ENCODE peak calls at places on chromosomes 4 and X, in nine cellular contexts. One of them, this sample, is unnamed.

GRCh38 chrX:107935200-107935599 is 47.0 kb downstream of the TEX13B start:
- DNase-seq in osteocyte: no peak
- DNase-seq in brain microvascular endothelial cell: peak
- DNase-seq in natural killer cell: no peak
- DNase-seq in HFFc6: no peak
- DNase-seq in GM10248: no peak
- DNase-seq in GM13976: no peak
- DNase-seq in colonic mucosa: no peak
- DNase-seq in Calu3: peak
- DNase-seq in this sample: no peak

GRCh38 chrX:137425273-137425902 is 140.5 kb upstream of the ZIC3 start:
- DNase-seq in osteocyte: no peak
- DNase-seq in brain microvascular endothelial cell: no peak
- DNase-seq in natural killer cell: no peak
- DNase-seq in HFFc6: no peak
- DNase-seq in GM10248: no peak
- DNase-seq in GM13976: no peak
- DNase-seq in colonic mucosa: no peak
- DNase-seq in Calu3: no peak
- DNase-seq in this sample: no peak

GRCh38 chr4:61517144-61517543 is 317.0 kb downstream of the ADGRL3 start:
- DNase-seq in osteocyte: no peak
- DNase-seq in brain microvascular endothelial cell: no peak
- DNase-seq in natural killer cell: no peak
- DNase-seq in HFFc6: no peak
- DNase-seq in GM10248: no peak
- DNase-seq in GM13976: no peak
- DNase-seq in colonic mucosa: peak
- DNase-seq in Calu3: no peak
- DNase-seq in this sample: no peak

GRCh38 chr4:180940680-180941079 is 1302.5 kb upstream of the TENM3 start:
- DNase-seq in osteocyte: no peak
- DNase-seq in brain microvascular endothelial cell: no peak
- DNase-seq in natural killer cell: no peak
- DNase-seq in HFFc6: no peak
- DNase-seq in GM10248: no peak
- DNase-seq in GM13976: no peak
- DNase-seq in colonic mucosa: no peak
- DNase-seq in Calu3: no peak
- DNase-seq in this sample: no peak

GRCh38 chrX:41822917-41823316 is 98.9 kb downstream of the GPR82 start:
- DNase-seq in osteocyte: no peak
- DNase-seq in brain microvascular endothelial cell: no peak
- DNase-seq in natural killer cell: no peak
- DNase-seq in HFFc6: no peak
- DNase-seq in GM10248: no peak
- DNase-seq in GM13976: no peak
- DNase-seq in colonic mucosa: no peak
- DNase-seq in Calu3: peak
- DNase-seq in this sample: no peak

GRCh38 chr4:144903953-144904711 is 193.9 kb downstream of the ANAPC10 start:
- DNase-seq in osteocyte: no peak
- DNase-seq in brain microvascular endothelial cell: peak
- DNase-seq in natural killer cell: no peak
- DNase-seq in HFFc6: no peak
- DNase-seq in GM10248: no peak
- DNase-seq in GM13976: no peak
- DNase-seq in colonic mucosa: no peak
- DNase-seq in Calu3: no peak
- DNase-seq in this sample: no peak

GRCh38 chrX:19709812-19710518 is 177.4 kb downstream of the SH3KBP1 start:
- DNase-seq in osteocyte: no peak
- DNase-seq in brain microvascular endothelial cell: peak
- DNase-seq in natural killer cell: no peak
- DNase-seq in HFFc6: peak
- DNase-seq in GM10248: no peak
- DNase-seq in GM13976: no peak
- DNase-seq in colonic mucosa: no peak
- DNase-seq in Calu3: no peak
- DNase-seq in this sample: no peak

GRCh38 chrX:151563449-151563848 is at the start of gene PASD1:
- DNase-seq in osteocyte: no peak
- DNase-seq in brain microvascular endothelial cell: no peak
- DNase-seq in natural killer cell: no peak
- DNase-seq in HFFc6: no peak
- DNase-seq in GM10248: no peak
- DNase-seq in GM13976: no peak
- DNase-seq in colonic mucosa: no peak
- DNase-seq in Calu3: no peak
- DNase-seq in this sample: no peak

GRCh38 chrX:70332600-70332999 is 42.7 kb downstream of the KIF4A start:
- DNase-seq in osteocyte: no peak
- DNase-seq in brain microvascular endothelial cell: no peak
- DNase-seq in natural killer cell: no peak
- DNase-seq in HFFc6: peak
- DNase-seq in GM10248: no peak
- DNase-seq in GM13976: no peak
- DNase-seq in colonic mucosa: no peak
- DNase-seq in Calu3: no peak
- DNase-seq in this sample: no peak

DNA sequence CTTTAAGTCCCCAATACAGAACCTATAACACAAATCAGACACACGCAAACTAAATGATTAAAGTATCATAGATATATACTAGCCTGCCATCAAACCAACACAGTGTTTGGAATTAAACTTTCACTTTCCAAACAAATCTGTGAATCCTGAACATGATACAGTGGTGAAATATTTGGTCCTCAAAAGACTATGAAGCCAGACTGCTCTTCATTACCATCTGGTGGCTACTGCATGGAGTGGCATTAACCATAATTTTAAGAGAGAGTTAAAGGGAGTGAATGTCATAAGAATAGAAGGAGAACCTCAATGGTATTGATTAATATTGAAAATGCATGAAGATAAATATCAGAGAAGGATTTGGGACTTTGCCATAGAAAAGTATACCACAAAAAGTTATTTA is 9.2 kb upstream of the GABRA4 start:
- DNase-seq in osteocyte: no peak
- DNase-seq in brain microvascular endothelial cell: peak
- DNase-seq in natural killer cell: no peak
- DNase-seq in HFFc6: peak
- DNase-seq in GM10248: no peak
- DNase-seq in GM13976: no peak
- DNase-seq in colonic mucosa: no peak
- DNase-seq in Calu3: no peak
- DNase-seq in this sample: no peak
- TF ChIP-seq CTCF in osteocyte: peak
- TF ChIP-seq CTCF in brain microvascular endothelial cell: peak
- TF ChIP-seq CTCF in natural killer cell: no peak
- TF ChIP-seq CTCF in HFFc6: peak
- TF ChIP-seq CTCF in GM10248: peak
- TF ChIP-seq CTCF in GM13976: peak
- TF ChIP-seq CTCF in colonic mucosa: no peak
- TF ChIP-seq CTCF in Calu3: no peak
- TF ChIP-seq CTCF in this sample: peak

GRCh38 chr4:78776031-78776728 is at the start of gene BMP2K:
- DNase-seq in osteocyte: peak
- DNase-seq in brain microvascular endothelial cell: peak
- DNase-seq in natural killer cell: no peak
- DNase-seq in HFFc6: peak
- DNase-seq in GM10248: peak
- DNase-seq in GM13976: peak
- DNase-seq in colonic mucosa: peak
- DNase-seq in Calu3: peak
- DNase-seq in this sample: peak
- TF ChIP-seq CTCF in osteocyte: no peak
- TF ChIP-seq CTCF in brain microvascular endothelial cell: no peak
- TF ChIP-seq CTCF in natural killer cell: no peak
- TF ChIP-seq CTCF in HFFc6: no peak
- TF ChIP-seq CTCF in GM10248: no peak
- TF ChIP-seq CTCF in GM13976: no peak
- TF ChIP-seq CTCF in colonic mucosa: no peak
- TF ChIP-seq CTCF in Calu3: no peak
- TF ChIP-seq CTCF in this sample: peak

DNA sequence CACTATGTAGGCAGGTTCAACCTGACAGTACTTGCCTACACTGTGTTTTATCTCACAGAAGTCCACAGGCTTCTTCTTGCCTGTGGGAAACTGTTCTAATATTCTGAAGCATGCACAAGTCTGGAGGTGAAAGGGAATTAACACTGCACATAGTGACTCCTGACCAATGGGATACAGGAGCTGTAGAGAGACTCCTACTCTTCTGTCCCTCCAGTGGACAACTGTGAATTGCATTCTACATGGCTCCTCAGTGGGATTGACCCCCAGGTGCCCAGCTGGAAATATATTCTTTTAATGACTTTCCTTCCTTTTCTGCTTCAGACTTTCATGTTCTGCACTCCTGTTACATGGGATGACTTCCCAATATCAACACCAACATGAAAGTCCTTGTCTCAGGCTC is 8.2 kb upstream of the YIPF6 start:
- DNase-seq in osteocyte: no peak
- DNase-seq in brain microvascular endothelial cell: peak
- DNase-seq in natural killer cell: no peak
- DNase-seq in HFFc6: peak
- DNase-seq in GM10248: no peak
- DNase-seq in GM13976: no peak
- DNase-seq in colonic mucosa: no peak
- DNase-seq in Calu3: peak
- DNase-seq in this sample: no peak
- TF ChIP-seq CTCF in osteocyte: peak
- TF ChIP-seq CTCF in brain microvascular endothelial cell: peak
- TF ChIP-seq CTCF in natural killer cell: no peak
- TF ChIP-seq CTCF in HFFc6: peak
- TF ChIP-seq CTCF in GM10248: no peak
- TF ChIP-seq CTCF in GM13976: no peak
- TF ChIP-seq CTCF in colonic mucosa: no peak
- TF ChIP-seq CTCF in Calu3: peak
- TF ChIP-seq CTCF in this sample: no peak

DNA sequence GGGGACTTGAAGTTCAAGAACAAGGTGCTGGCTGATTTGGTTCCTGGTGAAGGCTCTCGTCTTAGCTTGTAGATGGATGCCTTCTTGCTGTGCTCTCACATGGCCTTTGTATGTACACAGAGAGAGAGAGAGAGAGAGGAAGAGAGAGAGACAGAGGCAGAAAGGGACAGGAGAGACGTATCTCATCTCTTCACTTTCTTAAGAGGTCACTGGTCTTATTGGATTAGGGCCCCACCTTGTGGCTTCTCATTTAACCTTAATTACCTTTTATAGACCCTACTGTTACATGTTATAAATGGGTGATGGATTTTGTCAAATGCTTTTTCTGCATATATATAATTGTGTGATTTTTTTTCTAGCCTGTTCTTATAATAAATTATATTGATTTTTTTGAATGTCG is 1444.2 kb downstream of the ADGRL3 start:
- DNase-seq in osteocyte: no peak
- DNase-seq in brain microvascular endothelial cell: peak
- DNase-seq in natural killer cell: no peak
- DNase-seq in HFFc6: no peak
- DNase-seq in GM10248: no peak
- DNase-seq in GM13976: no peak
- DNase-seq in colonic mucosa: no peak
- DNase-seq in Calu3: no peak
- DNase-seq in this sample: no peak
- TF ChIP-seq CTCF in osteocyte: peak
- TF ChIP-seq CTCF in brain microvascular endothelial cell: peak
- TF ChIP-seq CTCF in natural killer cell: no peak
- TF ChIP-seq CTCF in HFFc6: no peak
- TF ChIP-seq CTCF in GM10248: no peak
- TF ChIP-seq CTCF in GM13976: no peak
- TF ChIP-seq CTCF in colonic mucosa: no peak
- TF ChIP-seq CTCF in Calu3: no peak
- TF ChIP-seq CTCF in this sample: peak

GRCh38 chrX:81957318-81957717 is 755.4 kb downstream of the SH3BGRL start:
- DNase-seq in osteocyte: no peak
- DNase-seq in brain microvascular endothelial cell: no peak
- DNase-seq in natural killer cell: no peak
- DNase-seq in HFFc6: no peak
- DNase-seq in GM10248: no peak
- DNase-seq in GM13976: no peak
- DNase-seq in colonic mucosa: no peak
- DNase-seq in Calu3: no peak
- DNase-seq in this sample: no peak

DNA sequence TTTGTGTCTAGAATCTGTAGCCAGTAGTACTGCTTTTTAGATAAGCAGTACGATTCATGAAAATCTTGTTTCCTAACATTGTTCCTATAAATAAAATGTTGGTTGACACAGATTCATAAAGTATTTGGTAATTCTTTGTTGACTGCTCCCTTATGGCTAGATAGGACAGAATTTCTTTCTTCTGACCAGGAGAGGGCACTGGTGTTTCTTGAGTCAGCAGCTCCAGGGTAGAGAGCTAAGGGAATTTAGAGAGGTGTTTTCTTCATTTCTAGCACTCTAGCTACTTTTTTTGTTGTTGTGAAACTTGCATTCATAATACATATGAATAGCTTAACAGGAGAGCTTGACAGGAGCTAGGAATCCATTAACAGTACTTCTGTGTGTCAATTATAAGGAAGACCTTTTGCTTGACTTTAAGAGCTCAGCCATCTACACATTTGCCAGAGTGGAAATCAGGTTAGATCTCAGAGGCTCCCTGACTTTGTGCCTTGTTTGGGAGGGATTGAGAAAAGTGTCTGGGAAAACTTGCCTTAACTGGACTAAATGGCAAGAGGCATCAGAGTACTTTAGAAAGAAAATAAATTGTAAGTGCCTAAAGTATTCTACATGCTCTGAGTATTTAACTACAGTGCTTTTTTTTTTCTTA is 756.1 kb downstream of the SH3BGRL start:
- DNase-seq in osteocyte: no peak
- DNase-seq in brain microvascular endothelial cell: no peak
- DNase-seq in natural killer cell: no peak
- DNase-seq in HFFc6: no peak
- DNase-seq in GM10248: peak
- DNase-seq in GM13976: peak
- DNase-seq in colonic mucosa: no peak
- DNase-seq in Calu3: peak
- DNase-seq in this sample: peak
- TF ChIP-seq CTCF in osteocyte: no peak
- TF ChIP-seq CTCF in brain microvascular endothelial cell: no peak
- TF ChIP-seq CTCF in natural killer cell: no peak
- TF ChIP-seq CTCF in HFFc6: no peak
- TF ChIP-seq CTCF in GM10248: peak
- TF ChIP-seq CTCF in GM13976: peak
- TF ChIP-seq CTCF in colonic mucosa: no peak
- TF ChIP-seq CTCF in Calu3: no peak
- TF ChIP-seq CTCF in this sample: peak

This sample was measured in GM13977.